ENCODE peak calls at places on chromosomes 6 and 20, in eight cellular contexts. One of them, this sample, is unnamed.

GRCh38 chr6:90463359-90463758 is 123.5 kb downstream of the MAP3K7 start:
- DNase-seq in K562: no peak
- DNase-seq in HCT116: no peak
- DNase-seq in A549: no peak
- DNase-seq in WTC11: no peak
- DNase-seq in SK-N-SH: no peak
- DNase-seq in endothelial cell of umbilical vein: no peak
- DNase-seq in GM12878: no peak
- DNase-seq in this sample: no peak

GRCh38 chr20:9139106-9139808 is 70.4 kb downstream of the PLCB4 start:
- DNase-seq in K562: no peak
- DNase-seq in HCT116: no peak
- DNase-seq in A549: no peak
- DNase-seq in WTC11: no peak
- DNase-seq in SK-N-SH: no peak
- DNase-seq in endothelial cell of umbilical vein: no peak
- DNase-seq in GM12878: no peak
- DNase-seq in this sample: no peak

GRCh38 chr6:148044261-148044731 is 298.3 kb upstream of the SASH1 start:
- DNase-seq in K562: no peak
- DNase-seq in HCT116: no peak
- DNase-seq in A549: no peak
- DNase-seq in WTC11: no peak
- DNase-seq in SK-N-SH: no peak
- DNase-seq in endothelial cell of umbilical vein: no peak
- DNase-seq in GM12878: no peak
- DNase-seq in this sample: no peak

GRCh38 chr6:109793793-109794192 is 102.7 kb downstream of the FIG4 start:
- DNase-seq in K562: peak
- DNase-seq in HCT116: peak
- DNase-seq in A549: peak
- DNase-seq in WTC11: no peak
- DNase-seq in SK-N-SH: no peak
- DNase-seq in endothelial cell of umbilical vein: peak
- DNase-seq in GM12878: no peak
- DNase-seq in this sample: no peak

GRCh38 chr20:32205502-32206382 is 1.8 kb downstream of the PLAGL2 start:
- DNase-seq in K562: no peak
- DNase-seq in HCT116: no peak
- DNase-seq in A549: no peak
- DNase-seq in WTC11: no peak
- DNase-seq in SK-N-SH: peak
- DNase-seq in endothelial cell of umbilical vein: no peak
- DNase-seq in GM12878: no peak
- DNase-seq in this sample: peak

GRCh38 chr20:43191946-43192847 is 2.5 kb upstream of the PTPRT start:
- DNase-seq in K562: peak
- DNase-seq in HCT116: no peak
- DNase-seq in A549: peak
- DNase-seq in WTC11: peak
- DNase-seq in SK-N-SH: peak
- DNase-seq in endothelial cell of umbilical vein: no peak
- DNase-seq in GM12878: no peak
- DNase-seq in this sample: peak

GRCh38 chr6:37004044-37004984 is 1.1 kb upstream of the FGD2 start:
- DNase-seq in K562: no peak
- DNase-seq in HCT116: no peak
- DNase-seq in A549: no peak
- DNase-seq in WTC11: no peak
- DNase-seq in SK-N-SH: peak
- DNase-seq in endothelial cell of umbilical vein: no peak
- DNase-seq in GM12878: no peak
- DNase-seq in this sample: peak

GRCh38 chr20:40692240-40693011 is 3.4 kb upstream of the MAFB start:
- DNase-seq in K562: no peak
- DNase-seq in HCT116: no peak
- DNase-seq in A549: no peak
- DNase-seq in WTC11: peak
- DNase-seq in SK-N-SH: no peak
- DNase-seq in endothelial cell of umbilical vein: no peak
- DNase-seq in GM12878: no peak
- DNase-seq in this sample: no peak

GRCh38 chr6:162854734-162855191 is 127.0 kb downstream of the PACRG start:
- DNase-seq in K562: no peak
- DNase-seq in HCT116: no peak
- DNase-seq in A549: no peak
- DNase-seq in WTC11: no peak
- DNase-seq in SK-N-SH: no peak
- DNase-seq in endothelial cell of umbilical vein: no peak
- DNase-seq in GM12878: no peak
- DNase-seq in this sample: no peak

GRCh38 chr20:46562373-46563169 is 12.1 kb upstream of the OCSTAMP start:
- DNase-seq in K562: peak
- DNase-seq in HCT116: peak
- DNase-seq in A549: peak
- DNase-seq in WTC11: peak
- DNase-seq in SK-N-SH: peak
- DNase-seq in endothelial cell of umbilical vein: peak
- DNase-seq in GM12878: no peak
- DNase-seq in this sample: peak

GRCh38 chr6:104784884-104785283 is 74.8 kb downstream of the HACE1 start:
- DNase-seq in K562: no peak
- DNase-seq in HCT116: no peak
- DNase-seq in A549: no peak
- DNase-seq in WTC11: no peak
- DNase-seq in SK-N-SH: peak
- DNase-seq in endothelial cell of umbilical vein: peak
- DNase-seq in GM12878: no peak
- DNase-seq in this sample: no peak

GRCh38 chr6:167574431-167575097 is 249.7 kb downstream of the TTLL2 start:
- DNase-seq in K562: no peak
- DNase-seq in HCT116: no peak
- DNase-seq in A549: no peak
- DNase-seq in WTC11: no peak
- DNase-seq in SK-N-SH: no peak
- DNase-seq in endothelial cell of umbilical vein: no peak
- DNase-seq in GM12878: no peak
- DNase-seq in this sample: no peak

GRCh38 chr20:5557123-5557522 is 193.1 kb upstream of the SHLD1 start:
- DNase-seq in K562: peak
- DNase-seq in HCT116: peak
- DNase-seq in A549: peak
- DNase-seq in WTC11: peak
- DNase-seq in SK-N-SH: peak
- DNase-seq in endothelial cell of umbilical vein: peak
- DNase-seq in GM12878: peak
- DNase-seq in this sample: peak

GRCh38 chr6:156729248-156729647 is 47.9 kb upstream of the ARID1B start:
- DNase-seq in K562: no peak
- DNase-seq in HCT116: peak
- DNase-seq in A549: no peak
- DNase-seq in WTC11: no peak
- DNase-seq in SK-N-SH: no peak
- DNase-seq in endothelial cell of umbilical vein: no peak
- DNase-seq in GM12878: peak
- DNase-seq in this sample: peak

DNA sequence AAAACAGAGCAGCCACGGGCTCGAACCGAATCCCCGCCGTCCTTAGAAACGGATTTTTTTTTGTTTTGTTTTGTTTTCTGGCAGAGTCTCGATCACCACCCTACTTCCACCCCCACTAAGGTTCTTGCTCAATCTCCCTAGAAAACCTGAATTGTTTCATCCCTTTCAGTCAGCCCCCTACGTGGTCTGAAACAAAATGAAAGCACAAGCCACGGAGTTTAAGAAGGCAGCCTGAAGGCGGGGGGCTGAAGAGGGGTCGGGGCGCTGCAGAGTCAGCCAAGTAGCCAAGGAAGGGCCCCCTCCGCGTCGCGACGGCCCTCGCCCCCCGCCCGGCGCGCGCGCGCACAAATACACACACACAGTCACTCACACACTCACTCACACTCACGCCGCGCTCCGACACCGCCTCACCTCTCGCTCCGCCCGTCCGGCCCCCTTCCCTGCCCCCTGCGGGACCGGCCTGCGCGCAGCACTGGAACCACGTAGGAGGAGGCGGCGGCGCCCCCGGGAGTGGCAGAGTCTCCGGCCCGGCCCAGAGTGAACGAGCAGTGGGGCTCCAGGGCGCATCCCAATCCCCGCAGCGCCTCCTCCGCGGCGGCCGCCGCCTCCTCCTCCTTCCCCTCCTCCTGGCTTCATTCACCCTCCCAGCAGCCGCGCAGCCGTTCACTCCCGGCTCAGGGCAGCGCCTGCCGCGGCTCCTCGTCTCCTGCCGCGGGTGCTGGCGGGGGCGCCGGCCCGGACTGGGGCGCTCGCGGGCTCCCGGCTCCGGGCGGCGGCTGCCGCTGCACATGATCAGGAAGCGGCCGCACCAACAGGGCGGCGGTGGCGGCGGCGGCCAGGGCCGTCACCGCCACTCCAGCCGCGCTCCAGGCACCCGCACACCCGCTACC is 1.4 kb downstream of the ATXN1 start:
- DNase-seq in K562: peak
- DNase-seq in HCT116: no peak
- DNase-seq in A549: peak
- DNase-seq in WTC11: peak
- DNase-seq in SK-N-SH: peak
- DNase-seq in endothelial cell of umbilical vein: peak
- DNase-seq in GM12878: no peak
- DNase-seq in this sample: peak
- TF ChIP-seq CTCF in K562: no peak
- TF ChIP-seq CTCF in HCT116: no peak
- TF ChIP-seq CTCF in A549: no peak
- TF ChIP-seq CTCF in WTC11: no peak
- TF ChIP-seq CTCF in SK-N-SH: peak
- TF ChIP-seq CTCF in endothelial cell of umbilical vein: no peak
- TF ChIP-seq CTCF in GM12878: no peak
- TF ChIP-seq CTCF in this sample: no peak

GRCh38 chr20:19949195-19949867 is 67.8 kb upstream of the NAA20 start:
- DNase-seq in K562: no peak
- DNase-seq in HCT116: no peak
- DNase-seq in A549: no peak
- DNase-seq in WTC11: no peak
- DNase-seq in SK-N-SH: no peak
- DNase-seq in endothelial cell of umbilical vein: no peak
- DNase-seq in GM12878: no peak
- DNase-seq in this sample: no peak

GRCh38 chr20:19953606-19954005 is 63.6 kb upstream of the NAA20 start:
- DNase-seq in K562: no peak
- DNase-seq in HCT116: no peak
- DNase-seq in A549: no peak
- DNase-seq in WTC11: no peak
- DNase-seq in SK-N-SH: no peak
- DNase-seq in endothelial cell of umbilical vein: no peak
- DNase-seq in GM12878: no peak
- DNase-seq in this sample: no peak

GRCh38 chr20:19950042-19950441 is 67.1 kb upstream of the NAA20 start:
- DNase-seq in K562: no peak
- DNase-seq in HCT116: no peak
- DNase-seq in A549: no peak
- DNase-seq in WTC11: no peak
- DNase-seq in SK-N-SH: no peak
- DNase-seq in endothelial cell of umbilical vein: no peak
- DNase-seq in GM12878: no peak
- DNase-seq in this sample: no peak

GRCh38 chr20:19956976-19957375 is 60.2 kb upstream of the NAA20 start:
- DNase-seq in K562: no peak
- DNase-seq in HCT116: no peak
- DNase-seq in A549: no peak
- DNase-seq in WTC11: no peak
- DNase-seq in SK-N-SH: no peak
- DNase-seq in endothelial cell of umbilical vein: no peak
- DNase-seq in GM12878: no peak
- DNase-seq in this sample: no peak

DNA sequence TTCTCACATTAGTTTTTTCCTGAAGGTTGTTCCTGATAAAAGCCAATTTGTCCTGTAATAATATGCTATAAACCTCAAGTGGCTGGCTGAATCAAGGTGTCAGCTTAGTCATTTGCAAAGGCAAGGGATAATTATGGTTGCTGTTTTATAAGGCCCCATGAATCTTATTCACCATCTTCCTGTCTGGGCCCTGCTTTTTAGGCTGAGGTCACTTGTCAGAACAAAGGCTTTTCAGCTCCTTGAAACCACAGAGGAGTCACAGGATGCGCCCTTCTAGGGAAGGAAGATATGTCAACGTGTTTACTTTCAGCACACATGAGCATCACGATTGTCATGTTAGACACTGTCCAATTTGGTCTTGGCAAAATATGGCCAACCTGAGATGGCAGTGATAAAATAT is 64.8 kb upstream of the NAA20 start:
- DNase-seq in K562: no peak
- DNase-seq in HCT116: no peak
- DNase-seq in A549: no peak
- DNase-seq in WTC11: no peak
- DNase-seq in SK-N-SH: no peak
- DNase-seq in endothelial cell of umbilical vein: no peak
- DNase-seq in GM12878: no peak
- DNase-seq in this sample: no peak
- TF ChIP-seq MAX in K562: no peak
- TF ChIP-seq MAX in HCT116: no peak
- TF ChIP-seq MAX in A549: no peak
- TF ChIP-seq MAX in WTC11: no peak
- TF ChIP-seq MAX in SK-N-SH: no peak
- TF ChIP-seq MAX in endothelial cell of umbilical vein: no peak
- TF ChIP-seq MAX in GM12878: no peak
- TF ChIP-seq MAX in this sample: no peak

GRCh38 chr6:164347455-164347854 is 932.9 kb downstream of the QKI start:
- DNase-seq in K562: peak
- DNase-seq in HCT116: no peak
- DNase-seq in A549: no peak
- DNase-seq in WTC11: no peak
- DNase-seq in SK-N-SH: no peak
- DNase-seq in endothelial cell of umbilical vein: no peak
- DNase-seq in GM12878: no peak
- DNase-seq in this sample: no peak
- TF ChIP-seq CTCF in K562: peak
- TF ChIP-seq CTCF in HCT116: no peak
- TF ChIP-seq CTCF in A549: no peak
- TF ChIP-seq CTCF in WTC11: no peak
- TF ChIP-seq CTCF in SK-N-SH: no peak
- TF ChIP-seq CTCF in endothelial cell of umbilical vein: peak
- TF ChIP-seq CTCF in GM12878: no peak
- TF ChIP-seq CTCF in this sample: no peak

DNA sequence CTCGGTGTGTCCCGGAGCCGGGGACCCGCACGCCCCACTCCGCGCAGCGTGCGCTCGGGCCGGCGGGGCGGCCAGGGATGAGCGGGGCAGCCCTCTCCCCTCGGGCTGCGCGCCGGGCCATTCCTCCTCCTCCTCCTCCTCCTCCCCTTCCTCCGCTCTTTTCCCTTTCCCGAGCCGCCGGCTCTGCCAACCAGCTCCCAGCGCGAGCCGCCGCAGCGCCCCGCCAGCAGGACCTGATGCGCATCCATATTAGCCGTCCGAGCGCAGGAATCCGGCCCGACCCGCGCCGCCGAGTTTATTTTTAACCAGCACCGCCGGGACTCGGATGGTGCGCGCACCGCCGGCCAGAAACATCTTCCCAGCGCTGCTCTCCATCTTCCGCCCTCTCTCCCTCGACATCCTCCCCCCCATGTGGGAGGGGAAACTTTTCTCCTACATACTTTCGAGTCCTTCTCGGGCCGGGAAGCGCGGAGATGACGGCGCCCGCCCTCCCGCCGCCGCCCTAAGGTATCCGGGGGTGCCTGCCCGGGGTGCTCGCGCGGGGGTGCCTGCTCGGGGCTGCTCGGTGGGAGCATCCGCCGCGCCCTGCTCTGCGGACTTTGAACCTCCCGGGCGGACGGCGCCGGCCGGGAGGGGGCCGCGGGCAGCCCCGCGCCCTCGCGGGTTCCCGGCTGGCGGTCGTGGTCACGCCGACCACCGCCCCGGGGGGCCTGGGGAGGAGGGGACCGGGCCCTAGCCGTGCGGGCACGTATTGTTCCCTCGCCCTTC is 619 bp downstream of the RREB1 start:
- DNase-seq in K562: peak
- DNase-seq in HCT116: no peak
- DNase-seq in A549: peak
- DNase-seq in WTC11: peak
- DNase-seq in SK-N-SH: peak
- DNase-seq in endothelial cell of umbilical vein: peak
- DNase-seq in GM12878: no peak
- DNase-seq in this sample: peak
- TF ChIP-seq MAX in K562: no peak
- TF ChIP-seq MAX in HCT116: peak
- TF ChIP-seq MAX in A549: no peak
- TF ChIP-seq MAX in WTC11: no peak
- TF ChIP-seq MAX in SK-N-SH: peak
- TF ChIP-seq MAX in endothelial cell of umbilical vein: no peak
- TF ChIP-seq MAX in GM12878: no peak
- TF ChIP-seq MAX in this sample: no peak